ENCODE peak calls at places on chromosomes 7 and 10, in nine cellular contexts. Q, G, L, H, M, P, D, F and E are unnamed samples.

GRCh38 chr10:52443419-52444388 is 129.6 kb downstream of the DKK1 start:
- DNase-seq in Q (no peak), G (peak; percentile 93), L (no peak), H (no peak), M (no peak), P (no peak), D (peak; percentile 100), F (no peak), E (peak; percentile 81)

GRCh38 chr7:32390210-32390609 is 100.0 kb downstream of the LSM5 start:
- DNase-seq in Q (no peak), G (no peak), L (no peak), H (no peak), M (no peak), P (no peak), D (no peak), F (no peak), E (no peak)

GRCh38 chr10:128062837-128063563 is 63.2 kb downstream of the MKI67 start:
- DNase-seq in Q (peak; percentile 45), G (no peak), L (peak; percentile 67), H (peak; percentile 65), M (no peak), P (no peak), D (no peak), F (no peak), E (no peak)

GRCh38 chr7:127769696-127770400 is 117.9 kb downstream of the SND1 start:
- DNase-seq in Q (no peak), G (peak; percentile 77), L (no peak), H (no peak), M (no peak), P (no peak), D (no peak), F (no peak), E (no peak)

GRCh38 chr7:8365499-8366110 is 67.8 kb upstream of the NXPH1 start:
- DNase-seq in Q (no peak), G (no peak), L (no peak), H (no peak), M (no peak), P (no peak), D (peak; percentile 15), F (no peak), E (no peak)

GRCh38 chr10:104054430-104054829 is 31.2 kb downstream of the COL17A1 start:
- DNase-seq in Q (no peak), G (peak; percentile 84), L (no peak), H (no peak), M (no peak), P (no peak), D (peak; percentile 84), F (no peak), E (peak; percentile 81)

GRCh38 chr10:119197921-119198320 is 9.4 kb upstream of the GRK5 start:
- DNase-seq in Q (no peak), G (peak; percentile 87), L (no peak), H (no peak), M (no peak), P (no peak), D (peak; percentile 92), F (no peak), E (no peak)

GRCh38 chr10:16441106-16441850 is 4.5 kb downstream of the PTER start:
- DNase-seq in Q (no peak), G (peak; percentile 26), L (no peak), H (no peak), M (peak; percentile 7), P (no peak), D (peak; percentile 41), F (no peak), E (no peak)

GRCh38 chr10:119006451-119007210 is 22.9 kb upstream of the NANOS1 start:
- DNase-seq in Q (no peak), G (peak; percentile 99), L (peak; percentile 33), H (peak; percentile 84), M (peak; percentile 60), P (no peak), D (peak; percentile 91), F (peak; percentile 66), E (peak; percentile 93)

GRCh38 chr7:123535517-123535916 is 1.1 kb upstream of the IQUB start:
- DNase-seq in Q (no peak), G (no peak), L (no peak), H (no peak), M (no peak), P (peak; percentile 45), D (no peak), F (no peak), E (no peak)

GRCh38 chr7:44894881-44895600 is 9.7 kb upstream of the PURB start:
- DNase-seq in Q (no peak), G (no peak), L (no peak), H (no peak), M (no peak), P (no peak), D (no peak), F (no peak), E (no peak)

GRCh38 chr10:6044060-6044459 is 18.1 kb downstream of the IL2RA start:
- DNase-seq in Q (no peak), G (no peak), L (no peak), H (no peak), M (no peak), P (no peak), D (no peak), F (no peak), E (no peak)

GRCh38 chr10:130778166-130778545 is 533.4 kb downstream of the TCERG1L start:
- DNase-seq in Q (no peak), G (no peak), L (no peak), H (peak; percentile 37), M (no peak), P (no peak), D (no peak), F (no peak), E (no peak)

GRCh38 chr7:134691820-134692705 is 45.4 kb downstream of the BPGM start:
- DNase-seq in Q (no peak), G (peak; percentile 91), L (no peak), H (peak; percentile 72), M (peak; percentile 26), P (no peak), D (no peak), F (peak; percentile 78), E (no peak)

GRCh38 chr10:6070647-6071046 is 8.5 kb upstream of the IL2RA start:
- DNase-seq in Q (no peak), G (peak; percentile 32), L (no peak), H (no peak), M (no peak), P (no peak), D (no peak), F (no peak), E (no peak)

GRCh38 chr10:17787087-17787942 is 21.8 kb upstream of the MRC1 start:
- DNase-seq in Q (no peak), G (peak; percentile 98), L (no peak), H (no peak), M (peak; percentile 54), P (no peak), D (peak; percentile 90), F (no peak), E (peak; percentile 82)

GRCh38 chr10:3090914-3091313 is 23.6 kb downstream of the PFKP start:
- DNase-seq in Q (no peak), G (peak; percentile 79), L (peak; percentile 78), H (peak; percentile 80), M (peak; percentile 79), P (peak; percentile 74), D (peak; percentile 79), F (peak; percentile 43), E (peak; percentile 85)

GRCh38 chr10:86334515-86335085 is 32.0 kb downstream of the GRID1 start:
- DNase-seq in Q (no peak), G (no peak), L (no peak), H (no peak), M (peak; percentile 10), P (peak; percentile 46), D (no peak), F (no peak), E (peak; percentile 43)

GRCh38 chr7:137304624-137305235 is 38.8 kb downstream of the PTN start:
- DNase-seq in Q (no peak), G (peak; percentile 92), L (no peak), H (no peak), M (no peak), P (no peak), D (no peak), F (no peak), E (no peak)

GRCh38 chr10:944034-944831 is 12.7 kb upstream of the LARP4B start:
- DNase-seq in Q (no peak), G (peak; percentile 21), L (peak; percentile 89), H (peak; percentile 82), M (peak; percentile 42), P (peak; percentile 90), D (peak; percentile 28), F (peak; percentile 26), E (peak; percentile 19)

GRCh38 chr7:36283711-36284130 is 105.9 kb upstream of the ANLN start:
- DNase-seq in Q (no peak), G (no peak), L (peak; percentile 85), H (peak; percentile 81), M (no peak), P (peak; percentile 90), D (no peak), F (no peak), E (no peak)
- H3K27ac ChIP-seq in Q (no peak overlapping the region), G (no peak overlapping the region), L (peak overlapping the region; percentile 17), H (no peak overlapping the region), M (no peak overlapping the region), P (peak overlapping the region; percentile 46), D (no peak overlapping the region), F (no peak overlapping the region), E (no peak overlapping the region)

GRCh38 chr7:25894002-25894901 is 257.7 kb upstream of the NFE2L3 start:
- DNase-seq in Q (no peak), G (no peak), L (no peak), H (no peak), M (no peak), P (peak; percentile 49), D (peak; percentile 93), F (no peak), E (peak; percentile 44)
- TF ChIP-seq CTCF in Q (no peak), G (no peak), L (no peak), H (no peak), M (no peak), P (no peak), D (no peak), F (no peak), E (no peak)

GRCh38 chr10:91804126-91804510 is 5.9 kb downstream of the TNKS2 start:
- DNase-seq in Q (no peak), G (no peak), L (no peak), H (no peak), M (no peak), P (no peak), D (no peak), F (no peak), E (no peak)
- H3K27ac ChIP-seq in Q (no peak overlapping the region), G (no peak overlapping the region), L (no peak overlapping the region), H (no peak overlapping the region), M (no peak overlapping the region), P (no peak overlapping the region), D (no peak overlapping the region), F (no peak overlapping the region), E (no peak overlapping the region)

DNA sequence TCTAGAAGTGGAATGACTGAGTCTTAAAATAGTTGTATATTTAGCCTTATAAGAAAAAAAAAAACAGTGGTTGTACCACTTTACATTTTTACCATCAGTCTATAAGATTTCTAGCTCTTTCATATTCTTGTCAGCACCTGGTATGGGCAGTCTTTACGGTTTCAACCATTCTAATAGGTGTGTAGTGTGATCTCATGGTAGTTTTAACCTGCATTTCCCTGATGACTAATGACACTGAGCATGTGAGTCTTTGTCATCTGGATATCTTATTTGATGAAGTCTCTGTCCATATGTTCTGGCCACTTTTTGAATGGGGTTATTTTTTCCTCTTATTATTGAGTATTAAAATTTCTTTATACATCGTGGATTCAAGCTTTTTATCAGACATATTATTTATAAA is 365.3 kb upstream of the IGFBP3 start:
- DNase-seq in Q (no peak), G (no peak), L (no peak), H (no peak), M (no peak), P (no peak), D (peak; percentile 92), F (no peak), E (peak; percentile 38)
- TF ChIP-seq CTCF in Q (no peak), G (no peak), L (no peak), H (no peak), M (no peak), P (no peak), D (no peak), F (no peak), E (no peak)